ENCODE peak calls at places on chromosomes 4 and X, in ten cellular contexts. F, O, P, J, U, Q, A, L, T and G are unnamed samples.

GRCh38 chrX:47637546-47638195 is 7.9 kb upstream of the CFP start:
- DNase-seq in T (no peak), P (no peak), F (peak; percentile 67), J (no peak), Q (peak; percentile 30), A (peak; percentile 18), L (peak; percentile 44), O (no peak), U (no peak), G (no peak)

GRCh38 chr4:663438-664428 is 10.3 kb downstream of the ATP5ME start:
- DNase-seq in O (peak; percentile 52), F (no peak), T (peak; percentile 72), L (peak; percentile 76), U (no peak), Q (peak; percentile 69), J (peak; percentile 81), P (no peak), A (no peak), G (no peak)

GRCh38 chrX:126165721-126166401 is at the start of gene DCAF12L2:
- DNase-seq in P (no peak), J (no peak), F (no peak), L (no peak), Q (peak; percentile 54), U (no peak), A (no peak), O (no peak), T (no peak), G (no peak)

GRCh38 chr4:40850496-40850895 is 100.7 kb downstream of the NSUN7 start:
- DNase-seq in Q (no peak), T (no peak), O (no peak), J (no peak), U (no peak), L (no peak), F (no peak), P (peak; percentile 13), A (no peak), G (no peak)

GRCh38 chr4:80918004-80918403 is 112.5 kb upstream of the BMP3 start:
- DNase-seq in F (no peak), P (peak; percentile 6), U (no peak), O (no peak), Q (no peak), A (no peak), J (no peak), L (no peak), T (no peak), G (peak; percentile 16)

GRCh38 chr4:77564231-77564630 is 41.4 kb upstream of the CXCL13 start:
- DNase-seq in O (peak; percentile 80), P (peak; percentile 23), U (no peak), Q (no peak), L (no peak), J (peak; percentile 21), A (no peak), F (no peak), T (no peak), G (no peak)

GRCh38 chrX:155330992-155331391 is 3.4 kb downstream of the CLIC2 start:
- DNase-seq in L (no peak), A (no peak), F (no peak), U (no peak), P (no peak), Q (no peak), J (no peak), O (no peak), T (no peak), G (no peak)

GRCh38 chrX:32877592-32877991 is 333.8 kb downstream of the DMD start:
- DNase-seq in A (no peak), L (no peak), F (no peak), O (no peak), T (no peak), P (peak; percentile 73), Q (no peak), J (no peak), U (no peak), G (no peak)

GRCh38 chrX:2931612-2932011 is 2.5 kb upstream of the ARSD start:
- DNase-seq in A (no peak), Q (no peak), F (no peak), P (no peak), J (no peak), O (no peak), U (no peak), T (no peak), L (no peak), G (no peak)

GRCh38 chr4:16896871-16897270 is 1.6 kb downstream of the LDB2 start:
- DNase-seq in O (no peak), L (no peak), P (peak; percentile 62), A (no peak), T (no peak), Q (no peak), J (no peak), F (no peak), U (no peak), G (no peak)

GRCh38 chr4:139651282-139652194 is 14.1 kb upstream of the MGST2 start:
- DNase-seq in P (peak; percentile 90), L (peak; percentile 61), A (peak; percentile 74), T (peak; percentile 76), Q (peak; percentile 70), J (peak; percentile 49), O (peak; percentile 85), F (peak; percentile 69), U (peak; percentile 54), G (peak; percentile 65)

GRCh38 chrX:103211012-103211715 is 3.7 kb upstream of the BEX4 start:
- DNase-seq in Q (no peak), O (peak; percentile 61), P (peak; percentile 59), U (no peak), T (peak; percentile 36), F (peak; percentile 0), A (no peak), J (peak; percentile 35), L (peak; percentile 12), G (peak; percentile 21)

GRCh38 chrX:134631404-134632346 is 26.6 kb downstream of the PLAC1 start:
- DNase-seq in F (no peak), U (no peak), P (peak; percentile 43), O (no peak), J (no peak), L (no peak), A (no peak), T (peak; percentile 31), Q (no peak), G (no peak)